ENCODE peak calls at places on chromosomes 11 and 22, in six cellular contexts. O, D, P, T, H and A are unnamed samples. For H3K4me1, the result is how much of the 10 kb centered on the place peaks cover.

GRCh38 chr22:44952863-44953790 is 56.7 kb downstream of the PHF21B start:
- DNase-seq in P (no peak), D (no peak), O (no peak), H (peak), T (no peak), A (no peak)

GRCh38 chr11:77449060-77449521 is 24.8 kb downstream of the PAK1 start:
- DNase-seq in O (no peak), H (no peak), T (no peak), D (no peak), P (no peak), A (no peak)

GRCh38 chr22:41485033-41485432 is 16.1 kb downstream of the ACO2 start:
- DNase-seq in D (no peak), H (no peak), O (no peak), T (peak), P (no peak), A (no peak)

GRCh38 chr22:27133951-27134664 is 476.7 kb downstream of the MIAT start:
- DNase-seq in H (no peak), O (no peak), P (no peak), D (no peak), T (no peak), A (no peak)

GRCh38 chr11:33622231-33622630 is 78.4 kb downstream of the C11orf91 start:
- DNase-seq in D (no peak), T (no peak), P (no peak), O (no peak), H (no peak), A (peak)

GRCh38 chr11:123173040-123173855 is 21.8 kb downstream of the CLMP start:
- DNase-seq in D (no peak), O (no peak), H (no peak), P (no peak), T (no peak), A (no peak)

GRCh38 chr22:19877626-19878339 is 23.1 kb upstream of the GNB1L start:
- DNase-seq in O (no peak), P (peak), H (no peak), T (peak), D (peak), A (no peak)

GRCh38 chr11:134223066-134223465 is 701 bp downstream of the NCAPD3 start:
- DNase-seq in P (no peak), O (no peak), T (no peak), H (no peak), D (no peak), A (no peak)

GRCh38 chr22:25403752-25404471 is 160.6 kb upstream of the GRK3 start:
- DNase-seq in D (no peak), H (no peak), O (no peak), T (peak), P (peak), A (no peak)

GRCh38 chr11:118928108-118928869 is 2.6 kb upstream of the BCL9L start:
- DNase-seq in D (peak), P (peak), T (peak), H (peak), O (peak), A (peak)
- H3K4me1 ChIP-seq in D (under half), P (under half), T (under half), H (under half), O (under half), A (under half)

DNA sequence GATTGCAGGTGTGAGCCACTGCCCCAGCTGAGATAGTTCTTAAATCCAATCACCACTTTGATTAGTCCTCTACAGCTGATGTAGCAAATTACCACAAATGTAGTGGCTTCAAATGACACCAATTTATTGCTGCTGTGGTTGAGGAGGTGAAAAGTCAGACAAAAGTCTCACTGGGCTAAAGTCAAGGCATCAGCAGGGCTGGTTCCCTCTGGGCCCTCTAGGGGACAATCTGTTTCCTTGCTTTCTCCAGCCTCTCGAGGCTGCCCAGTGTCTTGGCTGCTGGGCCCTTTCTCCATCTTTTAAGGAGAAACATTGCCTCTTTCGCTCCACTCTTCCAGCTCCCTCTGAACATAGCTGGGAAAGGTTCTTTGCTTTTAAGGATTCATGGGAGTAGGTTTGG is 50.5 kb upstream of the SHANK2 start:
- DNase-seq in O (no peak), D (no peak), P (peak), H (peak), T (no peak), A (no peak)
- TF ChIP-seq CTCF in O (no peak), D (no peak), P (no peak), H (peak), T (no peak), A (no peak)

GRCh38 chr11:72119188-72119587 is 6.7 kb upstream of the ANAPC15 start:
- DNase-seq in P (no peak), T (no peak), O (no peak), D (no peak), H (no peak), A (no peak)
- H3K27ac ChIP-seq in P (no peak), T (no peak), O (no peak), D (no peak), H (no peak), A (no peak)

DNA sequence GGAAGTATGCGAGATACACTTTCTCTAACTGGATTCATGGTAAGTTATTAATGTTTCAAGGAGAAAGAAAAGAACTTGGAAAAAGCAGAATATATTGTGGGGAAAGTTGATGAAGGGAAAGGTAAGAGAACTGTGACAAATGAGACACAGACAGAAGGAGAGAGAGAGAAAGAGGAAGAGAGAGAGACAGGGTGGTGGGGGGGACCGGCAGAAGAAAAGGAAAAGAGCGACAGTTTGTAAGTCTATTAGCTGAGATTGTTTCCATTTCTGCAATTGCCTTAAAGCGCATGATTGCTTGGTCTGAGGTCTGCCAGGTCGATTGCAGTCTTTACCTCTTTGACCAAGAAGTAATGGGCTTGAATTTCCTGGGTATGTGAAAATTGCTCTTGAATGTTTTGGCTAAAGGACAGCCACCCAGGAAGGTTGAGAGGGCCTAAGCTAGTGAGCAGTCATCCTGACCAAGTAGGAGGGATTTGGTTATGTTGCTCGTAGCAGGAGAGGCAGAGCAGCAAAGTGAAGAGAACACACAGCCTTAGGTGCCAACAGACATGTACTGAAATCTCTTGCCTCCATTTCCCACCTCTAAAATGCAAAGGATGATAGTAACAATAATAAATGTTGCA is 23.6 kb upstream of the TMA7B start:
- DNase-seq in H (no peak), D (no peak), P (no peak), T (no peak), O (no peak), A (no peak)
- H3K4me1 ChIP-seq in H (under half), D (under half), P (under half), T (under half), O (under half), A (under half)

GRCh38 chr11:5841797-5842196 is at the start of gene OR52E6:
- DNase-seq in P (no peak), D (no peak), H (no peak), T (no peak), O (no peak), A (no peak)

DNA sequence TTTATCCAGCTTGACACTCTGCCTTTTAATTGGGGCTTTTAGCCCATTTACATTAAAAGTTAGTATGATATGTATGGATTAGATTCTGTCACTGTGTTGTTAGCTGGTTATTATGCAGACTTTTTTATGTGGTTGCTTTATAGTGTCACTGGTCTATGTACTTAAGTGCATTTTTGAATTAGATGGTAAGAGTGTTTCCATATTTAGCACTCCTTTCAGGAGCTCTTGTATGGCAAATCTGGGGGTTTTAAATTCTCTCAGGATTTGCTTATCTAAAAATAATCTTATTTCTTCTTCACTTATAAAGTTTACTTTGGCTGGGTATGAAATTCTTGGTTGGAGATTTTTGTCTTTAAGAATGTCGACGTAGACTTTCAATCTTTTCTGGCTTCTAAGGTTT is 4.0 kb downstream of the OR52E6 start:
- DNase-seq in D (no peak), T (no peak), P (no peak), O (no peak), H (no peak), A (no peak)
- TF ChIP-seq CTCF in D (no peak), T (no peak), P (no peak), O (no peak), H (no peak), A (no peak)

DNA sequence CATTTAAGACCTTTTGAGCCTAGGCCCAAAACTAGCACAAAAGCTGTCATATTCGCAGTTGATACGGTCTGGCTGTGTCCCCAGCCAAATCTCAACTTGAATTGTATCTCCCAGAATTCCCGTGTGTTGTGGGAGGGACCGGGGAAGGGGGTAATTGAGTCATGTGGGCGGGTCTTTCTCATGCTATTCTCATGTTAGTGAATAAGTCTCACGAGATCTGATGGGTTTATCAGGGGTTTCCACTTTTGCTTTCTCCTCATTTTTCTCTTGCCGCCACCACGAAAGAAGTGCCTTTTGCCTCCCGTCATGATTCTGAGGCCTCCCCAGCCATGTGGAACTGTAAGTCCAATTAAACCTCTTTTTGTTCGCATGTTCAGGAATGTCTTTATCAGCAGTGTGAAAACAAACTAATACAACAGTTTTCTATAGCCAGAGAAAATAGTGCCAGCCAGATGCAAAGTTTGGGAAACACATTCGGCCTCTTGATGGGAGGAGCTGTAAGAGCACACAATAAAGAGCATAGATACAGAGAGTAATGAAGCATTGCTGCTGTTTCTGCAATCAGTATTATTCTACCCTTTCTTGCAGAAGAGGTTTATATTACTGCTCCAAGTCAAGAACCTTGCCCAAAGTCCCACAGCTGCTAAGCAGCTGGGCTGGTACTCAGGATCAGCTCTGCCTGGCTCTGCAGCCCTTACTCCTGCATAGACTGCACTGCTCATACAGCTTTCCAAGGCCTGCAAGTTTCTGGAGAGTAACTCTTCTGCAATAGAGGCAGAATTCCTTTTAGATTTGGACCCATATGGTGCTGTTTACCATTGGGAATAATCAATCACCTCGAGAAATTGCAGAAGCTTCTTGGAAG is 2.0 kb upstream of the ZNF195 start:
- DNase-seq in P (no peak), T (no peak), H (peak), D (no peak), O (no peak), A (no peak)
- H3K27ac ChIP-seq in P (no peak), T (no peak), H (no peak), D (no peak), O (no peak), A (no peak)